ENCODE peak calls at places on chromosomes 5 and 9, in ten cellular contexts. E is anterior cingulate cortex; V is WTC11; C is endodermal cell; W is substantia nigra; K is Caco-2; R is CD4-positive, alpha-beta memory T cell; M is Ammon's horn; J is H7; Y is neuronal stem cell. U is an unnamed sample.

GRCh38 chr5:55816342-55816741 is 34.8 kb upstream of the IL31RA start:
- DNase-seq in M (no peak), V (no peak), E (no peak), Y (no peak), J (no peak), W (no peak), K (no peak), C (no peak), R (no peak), U (peak; percentile 18)

GRCh38 chr5:165188555-165189260 is 1683.3 kb downstream of the MAT2B start:
- DNase-seq in Y (no peak), E (no peak), J (no peak), K (no peak), W (no peak), V (no peak), C (no peak), M (peak; percentile 17), R (no peak), U (no peak)

GRCh38 chr5:116303810-116304209 is 219.0 kb downstream of the COMMD10 start:
- DNase-seq in C (no peak), R (no peak), M (no peak), W (no peak), J (no peak), Y (no peak), K (no peak), E (no peak), V (no peak), U (no peak)

GRCh38 chr9:35814106-35814840 is 569 bp downstream of the HINT2 start:
- DNase-seq in V (peak; percentile 79), C (peak; percentile 93), R (no peak), M (peak; percentile 73), Y (peak; percentile 67), W (peak; percentile 46), K (peak; percentile 80), E (peak; percentile 80), J (peak; percentile 85), U (peak; percentile 80)

GRCh38 chr9:128150594-128151342 is 1.5 kb downstream of the LCN2 start:
- DNase-seq in Y (no peak), J (peak; percentile 96), E (no peak), V (peak; percentile 82), R (no peak), K (peak; percentile 31), C (peak; percentile 90), W (no peak), M (no peak), U (no peak)

GRCh38 chr9:1875921-1876448 is 139.2 kb upstream of the SMARCA2 start:
- DNase-seq in K (no peak), E (no peak), V (no peak), W (no peak), M (no peak), Y (no peak), R (no peak), J (no peak), C (no peak), U (no peak)

GRCh38 chr9:125989090-125989501 is 241.9 kb downstream of the PBX3 start:
- DNase-seq in E (no peak), Y (no peak), J (peak; percentile 59), V (no peak), C (peak; percentile 34), R (no peak), W (no peak), K (no peak), M (no peak), U (no peak)

GRCh38 chr5:151142933-151143332 is 14.6 kb downstream of the ANXA6 start:
- DNase-seq in E (no peak), C (no peak), V (no peak), Y (no peak), K (no peak), M (no peak), J (no peak), R (no peak), W (no peak), U (no peak)

GRCh38 chr5:9932770-9933169 is 302.6 kb upstream of the TAS2R1 start:
- DNase-seq in K (peak; percentile 5), M (no peak), E (no peak), C (no peak), W (no peak), V (no peak), R (no peak), Y (no peak), J (no peak), U (no peak)

GRCh38 chr9:4020038-4020746 is 279.7 kb downstream of the GLIS3 start:
- DNase-seq in Y (no peak), C (no peak), J (no peak), R (no peak), W (no peak), M (no peak), V (no peak), E (no peak), K (no peak), U (peak; percentile 24)

GRCh38 chr5:146828385-146828784 is 50.2 kb downstream of the PPP2R2B start:
- DNase-seq in J (no peak), R (no peak), C (no peak), W (no peak), Y (no peak), V (no peak), M (peak; percentile 41), E (no peak), K (no peak), U (peak; percentile 30)

GRCh38 chr5:180130876-180131740 is 59.5 kb upstream of the RNF130 start:
- DNase-seq in Y (no peak), R (no peak), E (no peak), C (peak; percentile 44), M (no peak), K (no peak), W (no peak), J (peak; percentile 36), V (no peak), U (no peak)

GRCh38 chr9:134606951-134607733 is 34.5 kb upstream of the COL5A1 start:
- DNase-seq in V (peak; percentile 70), E (no peak), W (no peak), Y (no peak), R (no peak), J (peak; percentile 78), M (no peak), C (peak; percentile 78), K (no peak), U (no peak)

GRCh38 chr9:126509718-126510117 is 104.0 kb upstream of the LMX1B start:
- DNase-seq in J (no peak), K (no peak), V (no peak), Y (no peak), W (no peak), C (no peak), M (no peak), R (no peak), E (no peak), U (no peak)

GRCh38 chr5:36889264-36889663 is 12.7 kb downstream of the NIPBL start:
- DNase-seq in V (no peak), Y (no peak), E (no peak), W (no peak), K (no peak), R (no peak), M (no peak), J (no peak), C (no peak), U (no peak)

GRCh38 chr9:112288029-112288428 is 45.4 kb downstream of the PTBP3 start:
- DNase-seq in K (no peak), J (no peak), E (no peak), Y (no peak), V (no peak), C (no peak), M (no peak), R (no peak), W (no peak), U (no peak)

GRCh38 chr5:163612358-163613149 is 107.1 kb downstream of the MAT2B start:
- DNase-seq in Y (no peak), R (no peak), E (no peak), C (no peak), W (no peak), V (no peak), J (no peak), K (no peak), M (peak; percentile 41), U (no peak)

GRCh38 chr5:132479073-132479811 is 11.3 kb downstream of the IRF1 start:
- DNase-seq in J (no peak), Y (no peak), R (peak; percentile 24), W (no peak), M (no peak), K (no peak), E (no peak), C (no peak), V (no peak), U (no peak)

GRCh38 chr5:138870611-138871010 is 4.5 kb downstream of the LRRTM2 start:
- DNase-seq in C (no peak), K (no peak), R (no peak), Y (peak; percentile 6), M (peak; percentile 62), W (no peak), E (peak; percentile 16), V (no peak), J (no peak), U (no peak)

GRCh38 chr9:116359958-116360357 is 206.4 kb downstream of the PAPPA start:
- DNase-seq in W (no peak), M (no peak), V (no peak), C (no peak), E (no peak), R (no peak), Y (no peak), K (no peak), J (no peak), U (no peak)

GRCh38 chr5:67537439-67538342 is 341.1 kb upstream of the CD180 start:
- DNase-seq in Y (no peak), M (peak; percentile 33), R (peak; percentile 28), K (no peak), E (no peak), C (no peak), W (no peak), J (no peak), V (no peak), U (no peak)

GRCh38 chr9:38085308-38085707 is 16.3 kb upstream of the SHB start:
- DNase-seq in V (no peak), E (no peak), C (peak; percentile 10), J (no peak), Y (no peak), R (no peak), K (no peak), W (no peak), M (no peak), U (no peak)

GRCh38 chr9:135669616-135670285 is 6.6 kb downstream of the LCN9 start:
- DNase-seq in W (no peak), J (peak; percentile 29), K (no peak), E (no peak), V (no peak), Y (no peak), M (no peak), R (no peak), C (no peak), U (no peak)

GRCh38 chr9:30673132-30673531 is 1711.3 kb upstream of the ACO1 start:
- DNase-seq in K (no peak), W (no peak), E (no peak), J (no peak), R (no peak), C (no peak), M (no peak), V (no peak), Y (no peak), U (no peak)

GRCh38 chr5:17359451-17359965 is 138.5 kb upstream of the TAF11L2 start:
- DNase-seq in R (no peak), Y (no peak), M (no peak), J (no peak), E (no peak), C (no peak), W (no peak), V (no peak), K (no peak), U (peak; percentile 65)

GRCh38 chr5:35046754-35047153 is 995 bp downstream of the AGXT2 start:
- DNase-seq in E (no peak), M (no peak), Y (no peak), J (no peak), V (no peak), W (no peak), C (no peak), R (no peak), K (no peak), U (no peak)

GRCh38 chr5:103755974-103756373 is 193.4 kb upstream of the NUDT12 start:
- DNase-seq in Y (no peak), R (no peak), J (no peak), V (no peak), K (no peak), E (no peak), W (no peak), C (no peak), M (no peak), U (no peak)

GRCh38 chr5:5290674-5291334 is 131.7 kb upstream of the ICE1 start:
- DNase-seq in V (no peak), W (no peak), R (no peak), J (no peak), E (no peak), Y (no peak), M (no peak), C (no peak), K (no peak), U (no peak)

U was measured in hepatocyte.